ENCODE peak calls at places on chromosomes 1 and 21, in five cellular contexts. T is omental fat pad, A is osteocyte, J is AG09319, W is B cell. D is an unnamed sample.

GRCh38 chr1:243716901-243717300 is 133.1 kb downstream of the AKT3 start:
- DNase-seq in T (no peak), A (no peak), J (no peak), W (no peak), D (no peak)

GRCh38 chr1:68231627-68232303 is 558 bp downstream of the WLS start:
- DNase-seq in T (peak), A (no peak), J (peak), W (no peak), D (peak)

GRCh38 chr21:20040768-20041167 is 957.4 kb upstream of the NCAM2 start:
- DNase-seq in T (no peak), A (no peak), J (no peak), W (no peak), D (no peak)

GRCh38 chr1:207282049-207282448 is 39.4 kb upstream of the CD55 start:
- DNase-seq in T (no peak), A (no peak), J (no peak), W (no peak), D (no peak)

GRCh38 chr1:15761729-15762128 is 3.1 kb downstream of the FBLIM1 start:
- DNase-seq in T (no peak), A (no peak), J (no peak), W (no peak), D (no peak)

GRCh38 chr21:45932922-45933502 is 48.6 kb upstream of the COL6A1 start:
- DNase-seq in T (no peak), A (no peak), J (no peak), W (no peak), D (no peak)

GRCh38 chr1:225813250-225813964 is 3.5 kb downstream of the EPHX1 start:
- DNase-seq in T (peak), A (no peak), J (peak), W (no peak), D (no peak)

GRCh38 chr1:167749741-167750140 is 28.0 kb downstream of the MPZL1 start:
- DNase-seq in T (no peak), A (no peak), J (no peak), W (no peak), D (no peak)

GRCh38 chr1:78375996-78376395 is 114.8 kb upstream of the PTGFR start:
- DNase-seq in T (no peak), A (no peak), J (no peak), W (no peak), D (no peak)

GRCh38 chr1:231861541-231862481 is 235.2 kb downstream of the DISC1 start:
- DNase-seq in T (no peak), A (no peak), J (no peak), W (no peak), D (no peak)

GRCh38 chr1:7046314-7046713 is 261.1 kb downstream of the CAMTA1 start:
- DNase-seq in T (no peak), A (peak), J (peak), W (no peak), D (peak)

GRCh38 chr1:204359131-204359473 is 627 bp downstream of the PLEKHA6 start:
- DNase-seq in T (no peak), A (no peak), J (no peak), W (no peak), D (no peak)

GRCh38 chr1:204358605-204359004 is 1.1 kb downstream of the PLEKHA6 start:
- DNase-seq in T (no peak), A (no peak), J (no peak), W (no peak), D (no peak)

GRCh38 chr1:204358145-204358544 is 1.6 kb downstream of the PLEKHA6 start:
- DNase-seq in T (no peak), A (no peak), J (no peak), W (no peak), D (no peak)

GRCh38 chr1:204360314-204360713 is 585 bp upstream of the PLEKHA6 start:
- DNase-seq in T (no peak), A (no peak), J (no peak), W (no peak), D (no peak)

DNA sequence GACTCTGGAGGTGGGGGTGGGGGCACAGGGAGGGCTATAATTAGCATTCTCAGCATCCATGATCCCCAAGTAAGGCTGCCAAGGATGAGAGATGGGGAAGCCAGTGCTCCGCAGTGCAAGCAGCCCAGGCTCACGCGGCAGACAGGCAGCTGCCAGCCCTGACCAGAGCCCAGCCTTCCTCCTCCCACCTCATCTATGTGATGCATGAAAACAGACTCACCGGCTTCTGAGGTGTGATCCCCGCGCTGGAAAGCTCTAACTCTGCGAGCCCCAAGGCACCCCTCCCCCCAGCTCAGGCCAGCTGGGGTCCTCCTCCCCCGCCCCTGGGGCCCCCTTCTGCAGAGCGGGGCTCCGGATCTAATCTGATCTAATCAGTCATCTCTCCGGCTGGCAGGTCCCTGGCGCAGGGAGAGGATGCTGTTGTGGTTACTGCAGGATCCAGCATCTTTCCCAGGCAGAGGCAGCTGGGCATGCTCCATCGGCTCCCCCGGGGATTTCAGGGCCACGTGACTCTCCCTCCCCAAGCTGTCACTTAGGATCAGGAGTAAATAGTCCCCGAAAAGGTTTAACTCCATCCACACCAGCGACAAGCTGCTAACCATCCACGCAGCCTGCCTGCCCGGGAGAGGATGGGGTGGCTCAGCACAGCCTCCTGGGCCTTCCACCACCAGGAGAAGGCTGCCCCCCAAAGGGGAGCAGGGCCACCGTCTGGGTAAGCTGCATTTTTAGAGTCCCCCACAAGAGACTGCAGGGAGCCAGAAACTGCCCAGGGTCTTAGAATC is at the start of gene PLEKHA6:
- DNase-seq in T (no peak), A (no peak), J (peak), W (no peak), D (no peak)
- TF ChIP-seq CTCF in T (no peak), A (peak), J (peak), W (no peak), D (no peak)

GRCh38 chr21:44267655-44268142 is 6.0 kb upstream of the DNMT3L start:
- DNase-seq in T (no peak), A (no peak), J (no peak), W (no peak), D (no peak)
- TF ChIP-seq CTCF in T (no peak), A (peak), J (peak), W (peak), D (no peak)

GRCh38 chr1:233514946-233515391 is 98.9 kb upstream of the KCNK1 start:
- DNase-seq in T (no peak), A (no peak), J (no peak), W (no peak), D (no peak)

GRCh38 chr1:233516732-233517131 is 97.2 kb upstream of the KCNK1 start:
- DNase-seq in T (no peak), A (no peak), J (no peak), W (no peak), D (no peak)

GRCh38 chr1:233523047-233523446 is 90.9 kb upstream of the KCNK1 start:
- DNase-seq in T (no peak), A (no peak), J (no peak), W (no peak), D (no peak)

GRCh38 chr1:233520510-233521191 is 93.3 kb upstream of the KCNK1 start:
- DNase-seq in T (no peak), A (no peak), J (no peak), W (no peak), D (no peak)

GRCh38 chr1:233518344-233518743 is 95.6 kb upstream of the KCNK1 start:
- DNase-seq in T (no peak), A (no peak), J (no peak), W (no peak), D (peak)
- TF ChIP-seq CTCF in T (no peak), A (peak), J (peak), W (no peak), D (peak)

GRCh38 chr1:165683848-165684485 is 14.4 kb downstream of the ALDH9A1 start:
- DNase-seq in T (no peak), A (no peak), J (no peak), W (no peak), D (no peak)

GRCh38 chr1:165688046-165688445 is 10.3 kb downstream of the ALDH9A1 start:
- DNase-seq in T (no peak), A (no peak), J (no peak), W (no peak), D (no peak)

GRCh38 chr1:165686971-165687433 is 11.4 kb downstream of the ALDH9A1 start:
- DNase-seq in T (no peak), A (no peak), J (no peak), W (no peak), D (no peak)

DNA sequence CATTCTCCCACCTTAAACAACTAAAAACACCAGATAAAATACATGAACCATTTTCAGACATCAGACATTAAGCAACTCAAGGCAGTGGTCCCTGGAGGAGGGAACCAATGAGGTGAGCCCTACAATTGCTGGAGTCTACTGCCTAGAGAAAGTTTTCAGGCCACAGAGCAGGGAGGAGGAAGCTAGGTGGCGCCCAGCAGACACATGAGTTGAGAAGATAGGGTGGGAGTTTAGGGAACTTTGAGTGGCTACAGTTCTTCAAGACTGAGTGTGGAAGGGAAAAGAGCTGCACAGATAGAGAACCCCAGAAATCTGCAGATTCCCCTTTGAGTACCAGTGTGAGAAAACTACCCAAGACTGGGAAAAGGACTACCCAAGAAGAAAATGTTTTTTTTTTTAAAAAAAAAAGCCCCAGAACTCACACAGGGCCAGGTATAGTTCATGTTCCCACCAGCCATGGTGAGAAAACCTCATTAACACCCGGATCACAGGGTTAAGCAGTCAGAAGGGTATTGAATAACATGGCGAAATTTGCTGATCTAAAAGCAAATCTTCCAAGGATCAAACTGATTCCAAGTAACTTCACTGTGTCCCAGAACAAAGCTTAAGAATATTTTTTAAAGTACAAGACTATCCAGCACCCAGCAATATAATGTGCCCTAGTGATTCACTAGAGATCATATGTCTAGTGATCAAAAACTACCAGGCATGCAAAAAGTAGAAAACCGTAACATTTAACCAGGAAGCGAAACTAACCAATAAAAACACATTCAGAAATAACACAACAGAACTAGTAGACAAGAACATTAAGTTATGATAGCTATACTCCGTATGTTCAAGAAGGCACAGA is 12.0 kb downstream of the ALDH9A1 start:
- DNase-seq in T (no peak), A (no peak), J (no peak), W (peak), D (no peak)
- TF ChIP-seq CTCF in T (no peak), A (no peak), J (no peak), W (no peak), D (no peak)

GRCh38 chr1:226870323-226871046 is at the start of gene PSEN2:
- DNase-seq in T (peak), A (no peak), J (no peak), W (peak), D (peak)
- TF ChIP-seq CTCF in T (no peak), A (peak), J (peak), W (no peak), D (no peak)

DNA sequence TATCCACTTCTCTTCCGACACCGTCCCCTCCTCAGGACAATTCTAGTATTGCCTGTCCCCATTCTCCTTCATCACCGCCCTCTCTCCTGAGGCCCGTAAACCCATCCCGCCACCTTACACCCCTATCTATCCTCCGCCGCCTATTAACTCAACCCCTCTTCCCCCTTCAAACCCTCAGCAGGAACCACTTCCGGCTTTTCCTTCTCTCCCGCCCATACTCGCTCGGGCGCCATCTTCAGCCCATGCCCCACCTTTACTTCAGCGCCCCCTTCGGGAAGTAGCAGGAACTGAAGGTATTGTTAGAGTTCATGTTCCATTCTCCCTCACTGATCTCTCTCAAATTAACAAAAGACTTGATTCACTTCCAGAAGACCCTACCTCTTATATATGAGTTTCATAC is 31.6 kb downstream of the VN1R5 start:
- DNase-seq in T (no peak), A (peak), J (no peak), W (no peak), D (no peak)
- TF ChIP-seq CTCF in T (no peak), A (peak), J (no peak), W (no peak), D (peak)

GRCh38 chr1:190436615-190437014 is 41.0 kb downstream of the BRINP3 start:
- DNase-seq in T (no peak), A (no peak), J (no peak), W (no peak), D (no peak)
- TF ChIP-seq CTCF in T (no peak), A (peak), J (no peak), W (no peak), D (no peak)

GRCh38 chr1:29181413-29182225 is at the start of gene SRSF4:
- DNase-seq in T (peak), A (peak), J (peak), W (peak), D (peak)
- TF ChIP-seq CTCF in T (peak), A (peak), J (peak), W (peak), D (peak)